ENCODE peak calls at places on chromosome 5, in nine cellular contexts. B is coronary artery, N is psoas muscle, F is lung, V is WERI-Rb-1, D is fibroblast of lung, M is HL-60, Z is hepatocyte, G is cardiac muscle cell. P is an unnamed sample.
A peak's percentile ranks its signal among the peaks of the same experiment; 100 is the strongest.

GRCh38 chr5:179840766-179841165 is 17.9 kb downstream of the MRNIP start:
- DNase-seq in B (no peak), N (peak; percentile 70), F (no peak), V (no peak), D (no peak), M (no peak), Z (no peak), G (no peak), P (no peak)

GRCh38 chr5:129593525-129593924 is 133.4 kb downstream of the ADAMTS19 start:
- DNase-seq in B (no peak), N (no peak), F (no peak), V (no peak), D (peak; percentile 14), M (no peak), Z (no peak), G (no peak), P (no peak)

GRCh38 chr5:84168841-84169240 is 215.8 kb downstream of the EDIL3 start:
- DNase-seq in B (no peak), N (no peak), F (no peak), V (no peak), D (peak; percentile 73), M (no peak), Z (no peak), G (no peak), P (no peak)

GRCh38 chr5:108727639-108728565 is 19.8 kb upstream of the FER start:
- DNase-seq in B (peak; percentile 93), N (peak; percentile 94), F (peak; percentile 93), V (peak; percentile 94), D (peak; percentile 93), M (peak; percentile 40), Z (peak; percentile 95), G (peak; percentile 93), P (peak; percentile 89)

GRCh38 chr5:142499591-142500384 is 175.0 kb upstream of the SPRY4 start:
- DNase-seq in B (no peak), N (no peak), F (no peak), V (no peak), D (peak; percentile 39), M (no peak), Z (peak; percentile 22), G (no peak), P (no peak)

GRCh38 chr5:142246263-142246662 is 78.6 kb downstream of the SPRY4 start:
- DNase-seq in B (peak; percentile 82), N (no peak), F (no peak), V (no peak), D (peak; percentile 91), M (no peak), Z (no peak), G (no peak), P (peak; percentile 66)

GRCh38 chr5:75509956-75510355 is 1.5 kb downstream of the CERT1 start:
- DNase-seq in B (no peak), N (no peak), F (peak; percentile 38), V (no peak), D (peak; percentile 52), M (no peak), Z (peak; percentile 43), G (peak; percentile 17), P (peak; percentile 30)

GRCh38 chr5:57102905-57103255 is 71.0 kb upstream of the GPBP1 start:
- DNase-seq in B (no peak), N (no peak), F (no peak), V (no peak), D (no peak), M (no peak), Z (peak; percentile 19), G (no peak), P (no peak)

GRCh38 chr5:123001801-123002200 is 34.7 kb downstream of the PPIC start:
- DNase-seq in B (no peak), N (no peak), F (no peak), V (peak; percentile 14), D (no peak), M (no peak), Z (no peak), G (no peak), P (no peak)

GRCh38 chr5:123007771-123008170 is 28.8 kb downstream of the PPIC start:
- DNase-seq in B (no peak), N (no peak), F (no peak), V (no peak), D (no peak), M (no peak), Z (no peak), G (no peak), P (no peak)

GRCh38 chr5:123012321-123012720 is 24.2 kb downstream of the PPIC start:
- DNase-seq in B (no peak), N (no peak), F (no peak), V (no peak), D (no peak), M (no peak), Z (no peak), G (no peak), P (no peak)

DNA sequence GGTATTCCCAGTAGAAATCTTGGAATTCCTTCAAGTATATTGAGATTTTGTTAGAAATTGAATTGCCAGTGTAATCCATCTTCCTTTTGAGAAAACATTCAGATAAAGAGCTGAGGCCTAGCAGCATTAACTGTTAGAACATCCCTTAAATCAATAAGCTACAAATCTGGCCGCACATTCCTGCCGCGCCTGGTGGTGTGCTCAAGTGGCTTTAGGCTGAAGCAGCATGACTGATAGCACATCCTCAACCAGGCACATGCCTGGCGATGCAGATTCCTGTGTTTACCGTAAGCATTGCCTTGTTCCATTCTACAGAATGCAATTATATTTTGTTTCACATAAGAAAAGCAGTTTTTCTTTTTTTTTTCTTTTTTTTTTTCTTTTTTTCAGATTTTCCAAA is 29.2 kb downstream of the PPIC start:
- DNase-seq in B (no peak), N (no peak), F (no peak), V (peak; percentile 11), D (peak; percentile 56), M (no peak), Z (peak; percentile 16), G (peak; percentile 13), P (no peak)
- H3K27ac ChIP-seq in B (no peak overlapping the region), N (no peak overlapping the region), F (no peak overlapping the region), V (no peak overlapping the region), D (no peak overlapping the region), M (no peak overlapping the region), Z (no peak overlapping the region), G (no peak overlapping the region), P (no peak overlapping the region)

GRCh38 chr5:1883925-1884637 is 1.4 kb upstream of the IRX4 start:
- DNase-seq in B (no peak), N (peak; percentile 48), F (no peak), V (no peak), D (no peak), M (no peak), Z (no peak), G (no peak), P (peak; percentile 92)

GRCh38 chr5:1882337-1883119 is at the start of gene IRX4:
- DNase-seq in B (no peak), N (peak; percentile 46), F (no peak), V (no peak), D (peak; percentile 17), M (no peak), Z (no peak), G (peak; percentile 54), P (peak; percentile 73)

GRCh38 chr5:1884638-1885475 is 2.1 kb upstream of the IRX4 start:
- DNase-seq in B (no peak), N (peak; percentile 29), F (no peak), V (no peak), D (no peak), M (no peak), Z (no peak), G (no peak), P (peak; percentile 11)

GRCh38 chr5:1881731-1882336 is 891 bp downstream of the IRX4 start:
- DNase-seq in B (no peak), N (peak; percentile 36), F (no peak), V (no peak), D (no peak), M (no peak), Z (no peak), G (peak; percentile 40), P (peak; percentile 53)

DNA sequence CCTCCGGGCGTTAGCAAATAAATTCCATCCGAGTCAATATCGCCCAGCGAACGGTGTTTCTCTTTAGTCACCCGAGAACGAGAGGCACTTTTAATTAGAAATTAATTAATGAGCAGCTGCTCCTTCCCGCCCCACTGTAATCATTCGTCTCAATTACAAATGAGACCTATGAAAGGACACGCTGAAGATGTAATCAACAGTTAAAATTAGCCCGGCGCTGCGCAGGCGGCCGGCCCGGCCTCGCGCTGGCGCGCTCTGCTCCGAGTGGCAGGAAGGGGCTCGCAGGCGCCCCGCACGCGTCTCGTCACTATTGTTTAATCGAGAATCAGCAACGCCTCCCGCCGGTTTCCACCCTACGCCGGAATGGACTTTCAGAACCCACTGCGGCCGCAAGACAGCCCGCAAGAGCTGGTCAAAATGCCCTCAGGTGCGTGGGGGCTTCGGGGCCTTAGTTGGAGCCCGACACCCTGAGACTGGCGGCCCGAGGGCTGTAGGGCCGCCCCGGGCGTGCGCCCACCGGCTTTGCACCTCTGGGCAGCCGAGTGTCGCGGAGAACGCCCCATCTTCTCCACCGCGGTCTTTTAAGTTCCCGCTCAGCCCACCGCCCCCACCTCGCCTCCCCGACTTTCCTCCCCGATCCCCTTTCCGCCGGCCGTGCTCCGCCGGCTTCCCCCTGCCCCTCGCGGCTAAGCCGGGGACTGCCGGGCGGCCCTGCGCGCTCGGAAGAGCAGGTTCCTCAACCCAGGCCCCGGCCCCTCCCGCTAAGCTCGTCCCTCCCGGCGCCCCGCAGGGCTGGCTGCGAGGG is 597 bp upstream of the IRX4 start:
- DNase-seq in B (no peak), N (peak; percentile 34), F (no peak), V (peak; percentile 45), D (no peak), M (no peak), Z (peak; percentile 41), G (peak; percentile 66), P (peak; percentile 57)
- TF ChIP-seq CTCF in B (no peak), N (no peak), F (no peak), V (peak; percentile 25), D (no peak), M (no peak), Z (no peak), G (no peak), P (peak; percentile 52)

GRCh38 chr5:42250-42649 is 49.7 kb upstream of the PLEKHG4B start:
- DNase-seq in B (no peak), N (no peak), F (no peak), V (peak; percentile 74), D (peak; percentile 6), M (no peak), Z (no peak), G (peak; percentile 60), P (peak; percentile 19)
- H3K27ac ChIP-seq in B (no peak overlapping the region), N (no peak overlapping the region), F (no peak overlapping the region), V (no peak overlapping the region), D (no peak overlapping the region), M (no peak overlapping the region), Z (no peak overlapping the region), G (no peak overlapping the region), P (no peak overlapping the region)

GRCh38 chr5:159658266-159658665 is 258.0 kb upstream of the ADRA1B start:
- DNase-seq in B (no peak), N (no peak), F (no peak), V (no peak), D (no peak), M (no peak), Z (no peak), G (no peak), P (no peak)

GRCh38 chr5:159657766-159658165 is 258.5 kb upstream of the ADRA1B start:
- DNase-seq in B (no peak), N (peak; percentile 57), F (no peak), V (no peak), D (no peak), M (no peak), Z (no peak), G (no peak), P (no peak)

GRCh38 chr5:159660401-159660800 is 255.9 kb upstream of the ADRA1B start:
- DNase-seq in B (no peak), N (no peak), F (no peak), V (no peak), D (peak; percentile 19), M (no peak), Z (peak; percentile 33), G (no peak), P (peak; percentile 42)

GRCh38 chr5:159655757-159656409 is 260.4 kb upstream of the ADRA1B start:
- DNase-seq in B (no peak), N (no peak), F (no peak), V (no peak), D (no peak), M (no peak), Z (no peak), G (no peak), P (no peak)

GRCh38 chr5:159657298-159657697 is 259.0 kb upstream of the ADRA1B start:
- DNase-seq in B (no peak), N (no peak), F (no peak), V (no peak), D (no peak), M (no peak), Z (no peak), G (no peak), P (no peak)
- TF ChIP-seq CTCF in B (no peak), N (no peak), F (no peak), V (no peak), D (no peak), M (no peak), Z (no peak), G (no peak), P (no peak)